ENCODE peak calls at places on chromosomes 13 and 19, in six cellular contexts. C is upper lobe of right lung, F is tibial artery, M is GM23338, D is GM12865, R is Caco-2. Q is an unnamed sample.

GRCh38 chr13:32426191-32426980 is 1.5 kb downstream of the N4BP2L1 start:
- DNase-seq in C (no peak), F (no peak), M (no peak), D (peak; percentile 84), R (no peak), Q (no peak)

GRCh38 chr13:54676526-54677113 is 1648.0 kb downstream of the OLFM4 start:
- DNase-seq in C (no peak), F (no peak), M (no peak), D (no peak), R (no peak), Q (no peak)

GRCh38 chr13:110306340-110306959 is 507 bp downstream of the COL4A1 start:
- DNase-seq in C (no peak), F (no peak), M (peak; percentile 64), D (no peak), R (no peak), Q (peak; percentile 50)

GRCh38 chr19:38434549-38435051 is 1.1 kb downstream of the RYR1 start:
- DNase-seq in C (no peak), F (peak; percentile 50), M (peak; percentile 96), D (no peak), R (peak; percentile 18), Q (no peak)

GRCh38 chr19:50703915-50704548 is 15.6 kb downstream of the SHANK1 start:
- DNase-seq in C (no peak), F (no peak), M (peak; percentile 73), D (no peak), R (peak; percentile 55), Q (no peak)

GRCh38 chr19:46241676-46242075 is 12.1 kb downstream of the IGFL1 start:
- DNase-seq in C (no peak), F (no peak), M (no peak), D (no peak), R (peak; percentile 21), Q (no peak)

GRCh38 chr19:10305139-10305806 is 4.3 kb downstream of the ZGLP1 start:
- DNase-seq in C (peak; percentile 82), F (peak; percentile 46), M (no peak), D (no peak), R (no peak), Q (no peak)

GRCh38 chr13:109778102-109778542 is 8.3 kb downstream of the IRS2 start:
- DNase-seq in C (no peak), F (no peak), M (no peak), D (no peak), R (no peak), Q (no peak)

GRCh38 chr19:39237200-39238184 is 7.3 kb downstream of the IFNL3 start:
- DNase-seq in C (peak; percentile 93), F (no peak), M (peak; percentile 39), D (peak; percentile 83), R (peak; percentile 91), Q (no peak)

DNA sequence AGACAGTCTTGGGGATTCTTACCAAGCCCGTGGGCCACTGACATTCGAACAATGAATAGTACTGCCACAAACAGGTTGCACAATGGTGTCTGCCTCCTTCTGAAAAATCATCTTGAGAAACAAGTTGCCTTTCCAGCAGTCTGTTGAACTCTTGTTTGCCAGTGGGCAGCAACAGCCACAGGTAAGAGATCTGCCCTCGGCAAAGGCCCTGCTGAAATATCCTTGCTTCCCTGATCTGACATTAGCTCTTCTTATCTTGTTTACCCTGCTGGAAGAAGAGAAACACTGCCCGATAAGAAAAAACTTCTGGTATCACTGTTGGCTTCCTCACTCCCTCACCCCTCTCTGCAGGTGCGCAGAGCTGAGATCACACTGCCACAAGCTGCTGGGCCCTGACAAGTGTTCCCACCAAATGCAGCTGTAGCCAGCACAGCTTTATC is 2.0 kb downstream of the DOCK9 start:
- DNase-seq in C (no peak), F (no peak), M (peak; percentile 39), D (no peak), R (peak; percentile 76), Q (no peak)
- H3K4me3 ChIP-seq in C (peak overlapping the region; percentile 49), F (peak overlapping the region; percentile 8), M (no peak overlapping the region), D (no peak overlapping the region), R (no peak overlapping the region), Q (no peak overlapping the region)

DNA sequence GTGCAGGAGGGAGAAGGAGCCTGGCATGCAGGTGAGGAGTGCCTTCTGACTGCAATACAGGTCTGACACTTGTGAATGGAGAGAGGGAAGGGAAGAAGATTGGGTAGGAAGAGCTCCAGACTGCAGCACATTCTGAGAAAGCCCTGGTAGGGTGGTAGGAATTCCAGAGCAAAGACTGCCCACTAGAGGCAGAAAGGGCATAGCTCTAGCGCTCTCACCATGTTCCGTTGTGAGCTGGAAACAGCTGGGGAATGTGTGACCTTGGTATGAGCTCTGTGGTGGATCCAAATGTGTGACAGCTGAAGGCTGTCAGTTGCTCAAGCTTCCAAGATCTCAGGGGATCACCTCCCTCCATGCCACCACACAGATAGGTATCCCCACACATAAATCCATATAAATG is 2.9 kb upstream of the MTUS2 start:
- DNase-seq in C (no peak), F (no peak), M (peak; percentile 56), D (no peak), R (no peak), Q (no peak)
- TF ChIP-seq CTCF in C (no peak), F (no peak), M (peak; percentile 64), D (no peak), R (no peak), Q (no peak)

DNA sequence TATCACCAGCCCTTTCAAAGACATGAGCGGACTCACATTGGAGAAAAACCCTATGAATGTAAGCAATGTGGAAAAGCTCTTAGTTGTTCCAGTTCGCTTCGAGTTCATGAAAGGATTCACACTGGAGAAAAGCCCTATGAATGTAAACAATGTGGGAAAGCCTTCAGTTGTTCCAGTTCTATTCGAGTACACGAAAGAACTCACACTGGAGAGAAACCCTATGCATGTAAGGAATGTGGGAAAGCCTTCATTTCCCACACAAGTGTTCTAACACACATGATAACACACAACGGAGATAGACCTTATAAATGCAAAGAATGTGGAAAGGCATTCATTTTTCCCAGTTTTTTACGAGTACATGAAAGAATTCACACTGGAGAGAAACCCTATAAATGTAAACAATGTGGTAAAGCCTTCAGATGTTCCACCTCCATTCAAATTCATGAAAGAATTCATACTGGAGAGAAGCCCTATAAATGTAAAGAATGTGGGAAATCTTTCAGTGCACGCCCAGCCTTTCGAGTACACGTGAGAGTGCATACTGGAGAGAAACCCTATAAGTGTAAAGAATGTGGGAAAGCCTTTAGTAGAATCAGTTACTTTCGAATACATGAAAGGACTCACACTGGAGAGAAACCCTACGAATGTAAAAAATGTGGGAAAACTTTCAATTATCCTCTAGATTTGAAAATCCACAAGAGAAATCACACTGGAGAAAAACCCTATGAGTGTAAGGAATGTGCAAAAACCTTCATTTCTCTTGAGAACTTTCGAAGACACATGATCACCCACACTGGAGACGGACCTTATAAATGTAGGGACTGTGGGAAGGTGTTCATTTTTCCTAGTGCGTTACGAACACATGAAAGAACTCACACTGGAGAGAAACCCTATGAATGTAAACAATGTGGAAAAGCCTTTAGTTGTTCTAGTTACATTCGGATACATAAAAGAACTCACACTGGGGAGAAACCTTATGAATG is 17.6 kb downstream of the ZNF791 start:
- DNase-seq in C (no peak), F (no peak), M (peak; percentile 45), D (peak; percentile 39), R (no peak), Q (no peak)
- H3K4me3 ChIP-seq in C (no peak overlapping the region), F (no peak overlapping the region), M (no peak overlapping the region), D (no peak overlapping the region), R (no peak overlapping the region), Q (no peak overlapping the region)

GRCh38 chr13:23159587-23160240 is 21.1 kb upstream of the SGCG start:
- DNase-seq in C (peak; percentile 66), F (no peak), M (peak; percentile 69), D (no peak), R (no peak), Q (no peak)
- TF ChIP-seq CTCF in C (no peak), F (peak; percentile 2), M (no peak), D (no peak), R (no peak), Q (no peak)

GRCh38 chr19:19262190-19263057 is 10.7 kb downstream of the TM6SF2 start:
- DNase-seq in C (peak; percentile 58), F (no peak), M (peak; percentile 82), D (no peak), R (no peak), Q (no peak)

GRCh38 chr19:19260417-19260816 is 12.7 kb downstream of the TM6SF2 start:
- DNase-seq in C (no peak), F (no peak), M (peak; percentile 40), D (no peak), R (no peak), Q (no peak)

GRCh38 chr19:19260842-19261241 is 12.3 kb downstream of the TM6SF2 start:
- DNase-seq in C (no peak), F (no peak), M (peak; percentile 27), D (no peak), R (no peak), Q (no peak)

GRCh38 chr19:19259741-19260140 is 13.4 kb downstream of the TM6SF2 start:
- DNase-seq in C (no peak), F (no peak), M (peak; percentile 89), D (peak; percentile 56), R (no peak), Q (no peak)

GRCh38 chr19:19261350-19262189 is 11.5 kb downstream of the TM6SF2 start:
- DNase-seq in C (no peak), F (no peak), M (peak; percentile 88), D (no peak), R (no peak), Q (no peak)
- H3K4me3 ChIP-seq in C (no peak overlapping the region), F (peak overlapping the region; percentile 3), M (peak overlapping the region; percentile 71), D (no peak overlapping the region), R (no peak overlapping the region), Q (no peak overlapping the region)

GRCh38 chr13:24073657-24074056 is 86.9 kb upstream of the SPATA13 start:
- DNase-seq in C (no peak), F (no peak), M (no peak), D (no peak), R (no peak), Q (no peak)
- TF ChIP-seq CTCF in C (no peak), F (no peak), M (no peak), D (no peak), R (no peak), Q (no peak)